ENCODE peak calls at places on chromosomes 2 and 18, in six cellular contexts. J, U, I, S, C and W are unnamed samples.

GRCh38 chr2:234414591-234414990 is 82.3 kb downstream of the ARL4C start:
- DNase-seq in J (no peak), C (no peak), U (no peak), I (no peak), S (no peak), W (no peak)

GRCh38 chr2:1819396-1819795 is 75.1 kb upstream of the PXDN start:
- DNase-seq in S (no peak), I (no peak), C (no peak), U (no peak), J (no peak), W (no peak)

GRCh38 chr18:27355308-27355707 is 170.2 kb upstream of the CHST9 start:
- DNase-seq in C (no peak), I (no peak), S (no peak), J (no peak), U (no peak), W (no peak)

GRCh38 chr2:61423714-61424113 is 47.2 kb downstream of the USP34 start:
- DNase-seq in C (no peak), S (no peak), U (no peak), J (no peak), I (peak), W (no peak)

GRCh38 chr18:77061946-77062517 is 70.6 kb downstream of the MBP start:
- DNase-seq in U (no peak), S (no peak), I (no peak), C (no peak), J (no peak), W (no peak)

GRCh38 chr2:222433381-222434173 is 9.2 kb downstream of the SGPP2 start:
- DNase-seq in C (no peak), U (no peak), S (no peak), J (peak), I (no peak), W (no peak)

GRCh38 chr18:76495435-76496199 is 575 bp upstream of the ZNF516 start:
- DNase-seq in C (no peak), J (no peak), S (peak), U (no peak), I (peak), W (no peak)

GRCh38 chr2:160694631-160695030 is 201.0 kb upstream of the RBMS1 start:
- DNase-seq in C (no peak), S (no peak), I (no peak), U (no peak), J (no peak), W (no peak)

GRCh38 chr2:16044946-16045456 is 104.7 kb downstream of the MYCN start:
- DNase-seq in J (no peak), S (no peak), C (no peak), I (no peak), U (no peak), W (no peak)

GRCh38 chr2:9174771-9175441 is 31.7 kb upstream of the ASAP2 start:
- DNase-seq in S (no peak), I (no peak), U (no peak), C (no peak), J (peak), W (no peak)

GRCh38 chr18:3350021-3350420 is 88.1 kb downstream of the MYL12B start:
- DNase-seq in S (no peak), J (no peak), U (no peak), C (no peak), I (no peak), W (no peak)

GRCh38 chr2:71379086-71379485 is 47.5 kb downstream of the ZNF638 start:
- DNase-seq in I (no peak), C (no peak), S (no peak), U (no peak), J (no peak), W (peak)

GRCh38 chr18:66645983-66646382 is 42.1 kb upstream of the CDH19 start:
- DNase-seq in S (no peak), C (no peak), J (no peak), U (no peak), I (no peak), W (no peak)

GRCh38 chr2:9631976-9632700 is 1.3 kb upstream of the YWHAQ start:
- DNase-seq in U (no peak), I (no peak), J (no peak), S (no peak), C (no peak), W (no peak)

GRCh38 chr2:159484537-159484936 is 131.8 kb downstream of the BAZ2B start:
- DNase-seq in I (no peak), J (no peak), S (no peak), C (no peak), U (no peak), W (no peak)

GRCh38 chr2:69798909-69799526 is 30.4 kb upstream of the GMCL1 start:
- DNase-seq in C (no peak), S (no peak), U (peak), J (no peak), I (no peak), W (no peak)

GRCh38 chr2:147628971-147629421 is 215.8 kb upstream of the ACVR2A start:
- DNase-seq in I (no peak), C (no peak), J (no peak), U (no peak), S (no peak), W (no peak)

GRCh38 chr2:166057363-166058169 is 70.3 kb downstream of the SCN1A start:
- DNase-seq in J (no peak), I (peak), S (no peak), C (no peak), U (peak), W (no peak)

GRCh38 chr2:179837408-179837807 is 24.0 kb downstream of the ZNF385B start:
- DNase-seq in I (peak), U (no peak), S (no peak), C (no peak), J (no peak), W (no peak)

GRCh38 chr2:28206786-28207185 is 185.9 kb upstream of the FOSL2 start:
- DNase-seq in I (no peak), C (no peak), U (no peak), J (no peak), S (no peak), W (no peak)

GRCh38 chr2:96656540-96656939 is 14.0 kb downstream of the FER1L5 start:
- DNase-seq in S (no peak), I (no peak), J (no peak), C (no peak), U (no peak), W (no peak)

GRCh38 chr2:26189123-26189522 is 16.2 kb downstream of the GAREM2 start:
- DNase-seq in J (no peak), C (no peak), S (no peak), I (no peak), U (no peak), W (no peak)

GRCh38 chr2:109256921-109257320 is 127.9 kb downstream of the SH3RF3 start:
- DNase-seq in S (no peak), U (no peak), J (no peak), I (no peak), C (no peak), W (no peak)

GRCh38 chr2:46970334-46971288 is 55.0 kb upstream of the MCFD2 start:
- DNase-seq in J (no peak), C (no peak), S (no peak), I (peak), U (no peak), W (no peak)

GRCh38 chr18:59870623-59871130 is 29.1 kb upstream of the PMAIP1 start:
- DNase-seq in C (no peak), U (no peak), I (no peak), S (no peak), J (no peak), W (no peak)

GRCh38 chr2:72864500-72864899 is 22.7 kb upstream of the SPR start:
- DNase-seq in U (no peak), C (no peak), S (no peak), J (no peak), I (no peak), W (no peak)

GRCh38 chr2:209870067-209870466 is 98.4 kb downstream of the UNC80 start:
- DNase-seq in C (no peak), S (no peak), J (no peak), I (no peak), U (no peak), W (no peak)

GRCh38 chr18:42296723-42297122 is 341.7 kb downstream of the PIK3C3 start:
- DNase-seq in I (no peak), J (no peak), S (no peak), U (no peak), C (no peak), W (no peak)

GRCh38 chr2:74715071-74715791 is 61.2 kb downstream of the SEMA4F start:
- DNase-seq in C (peak), J (peak), S (peak), I (peak), U (peak), W (peak)
- TF ChIP-seq JUND in C (no peak), J (no peak), S (no peak), I (peak), U (no peak), W (no peak)

GRCh38 chr2:7703048-7703447 is 785.8 kb downstream of the RNF144A start:
- DNase-seq in I (no peak), S (no peak), C (no peak), J (no peak), U (no peak), W (no peak)
- TF ChIP-seq CTCF in I (no peak), S (no peak), C (no peak), J (no peak), U (no peak), W (no peak)

GRCh38 chr18:47632970-47633635 is 297.4 kb downstream of the SMAD2 start:
- DNase-seq in I (no peak), S (peak), C (no peak), U (no peak), J (no peak), W (no peak)
- TF ChIP-seq JUND in I (no peak), S (no peak), C (no peak), U (no peak), J (no peak), W (no peak)

DNA sequence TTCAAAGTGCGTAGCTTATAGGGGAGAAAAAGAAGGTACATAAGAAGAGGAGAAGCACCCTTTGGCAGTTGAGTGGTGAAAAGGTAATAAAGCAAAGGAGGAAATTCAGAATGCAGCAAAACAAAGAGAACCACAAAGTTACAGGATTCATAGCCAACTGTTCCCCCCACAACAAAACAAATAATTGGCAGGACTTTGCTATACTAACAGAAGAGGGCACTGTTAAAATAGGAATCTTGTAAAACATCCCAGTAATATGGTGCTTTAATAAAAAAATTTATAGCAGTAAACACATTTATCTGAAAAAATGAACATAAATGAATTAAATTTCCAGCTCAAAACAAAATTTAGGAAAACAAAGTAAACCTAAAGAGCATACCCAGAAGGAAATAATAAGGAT is 42.3 kb downstream of the R3HDM1 start:
- DNase-seq in C (no peak), J (no peak), S (no peak), I (no peak), U (no peak), W (no peak)
- TF ChIP-seq CTCF in C (no peak), J (no peak), S (peak), I (no peak), U (no peak), W (no peak)